ENCODE peak calls at places on chromosome 7, in four cellular contexts. W, S, R and N are unnamed samples.

GRCh38 chr7:6615853-6616555 is 594 bp downstream of the ZNF853 start:
- DNase-seq in W (no peak), S (no peak), R (peak), N (no peak)

GRCh38 chr7:4805110-4805978 is 29.9 kb downstream of the AP5Z1 start:
- DNase-seq in W (no peak), S (no peak), R (no peak), N (no peak)

GRCh38 chr7:87474046-87474445 is 1.4 kb downstream of the ABCB4 start:
- DNase-seq in W (no peak), S (peak), R (no peak), N (peak)

GRCh38 chr7:43735802-43736603 is 6.7 kb upstream of the COA1 start:
- DNase-seq in W (peak), S (peak), R (no peak), N (peak)

GRCh38 chr7:121547341-121548092 is 151.4 kb upstream of the FAM3C start:
- DNase-seq in W (peak), S (peak), R (no peak), N (peak)

GRCh38 chr7:137934941-137935848 is 66.7 kb downstream of the CREB3L2 start:
- DNase-seq in W (no peak), S (peak), R (no peak), N (no peak)

GRCh38 chr7:134044682-134045081 is 82.5 kb upstream of the LRGUK start:
- DNase-seq in W (no peak), S (no peak), R (no peak), N (no peak)

GRCh38 chr7:158957507-158957900 is 101.1 kb downstream of the DYNC2I1 start:
- DNase-seq in W (no peak), S (no peak), R (no peak), N (no peak)

GRCh38 chr7:100166317-100166940 is 2.0 kb downstream of the GAL3ST4 start:
- DNase-seq in W (no peak), S (no peak), R (peak), N (no peak)

GRCh38 chr7:29019896-29020295 is 61.8 kb upstream of the TRIL start:
- DNase-seq in W (no peak), S (no peak), R (no peak), N (no peak)

GRCh38 chr7:41955475-41956243 is 252.8 kb upstream of the INHBA start:
- DNase-seq in W (peak), S (no peak), R (no peak), N (peak)

GRCh38 chr7:32206488-32206887 is 136.3 kb upstream of the PDE1C start:
- DNase-seq in W (no peak), S (no peak), R (no peak), N (no peak)

GRCh38 chr7:77409739-77410545 is 6.2 kb downstream of the GSAP start:
- DNase-seq in W (peak), S (no peak), R (no peak), N (peak)

GRCh38 chr7:150980663-150981062 is 2.5 kb upstream of the KCNH2 start:
- DNase-seq in W (no peak), S (no peak), R (no peak), N (no peak)

GRCh38 chr7:25454562-25455031 is 226.3 kb upstream of the NPVF start:
- DNase-seq in W (no peak), S (no peak), R (no peak), N (peak)

GRCh38 chr7:155388561-155388960 is 69.4 kb upstream of the EN2 start:
- DNase-seq in W (no peak), S (no peak), R (no peak), N (no peak)

GRCh38 chr7:55517191-55517633 is 55.1 kb downstream of the VOPP1 start:
- DNase-seq in W (peak), S (peak), R (peak), N (no peak)

GRCh38 chr7:39700165-39700564 is 76.8 kb downstream of the RALA start:
- DNase-seq in W (no peak), S (no peak), R (no peak), N (no peak)